ENCODE peak calls at places on chromosomes 11 and 22, in four cellular contexts. G is K562, X is GM12878, R is HepG2. F is an unnamed sample.

GRCh38 chr22:38699784-38700183 is 959 bp downstream of the JOSD1 start:
- DNase-seq in R (peak; percentile 21), X (no peak), G (no peak), F (no peak)

GRCh38 chr11:111922803-111923202 is 4.1 kb downstream of the C11orf52 start:
- DNase-seq in R (peak; percentile 41), G (no peak), X (no peak), F (no peak)

GRCh38 chr22:43345356-43345755 is 2.2 kb upstream of the SCUBE1 start:
- DNase-seq in R (no peak), X (no peak), G (no peak), F (no peak)

GRCh38 chr11:3167143-3168119 is 2.3 kb upstream of the OSBPL5 start:
- DNase-seq in G (no peak), R (no peak), X (no peak), F (no peak)

GRCh38 chr11:3178349-3178748 is 13.2 kb upstream of the OSBPL5 start:
- DNase-seq in R (no peak), G (no peak), X (no peak), F (no peak)

GRCh38 chr22:37505565-37505964 is 13.7 kb downstream of the CARD10 start:
- DNase-seq in G (no peak), R (no peak), X (no peak), F (no peak)

GRCh38 chr11:47724041-47724729 is 9.0 kb upstream of the AGBL2 start:
- DNase-seq in G (no peak), X (no peak), R (peak; percentile 98), F (no peak)

GRCh38 chr11:28232649-28233048 is 124.5 kb downstream of the METTL15 start:
- DNase-seq in R (no peak), G (no peak), X (no peak), F (no peak)

GRCh38 chr22:49933236-49933921 is 14.9 kb downstream of the CRELD2 start:
- DNase-seq in R (no peak), X (no peak), G (no peak), F (no peak)

GRCh38 chr11:57491371-57492061 is 24.0 kb downstream of the SLC43A1 start:
- DNase-seq in X (no peak), R (peak; percentile 38), G (peak; percentile 76), F (peak; percentile 54)

GRCh38 chr11:914747-915493 is 4.3 kb upstream of the CHID1 start:
- DNase-seq in R (peak; percentile 68), G (no peak), X (no peak), F (no peak)

GRCh38 chr11:106156290-106156937 is 79.0 kb downstream of the AASDHPPT start:
- DNase-seq in R (peak; percentile 15), G (peak; percentile 10), X (peak; percentile 12), F (peak; percentile 24)

GRCh38 chr11:67665537-67666302 is 8.7 kb downstream of the ALDH3B2 start:
- DNase-seq in R (no peak), G (peak; percentile 31), X (no peak), F (no peak)

GRCh38 chr11:78202733-78203167 is 14.0 kb downstream of the USP35 start:
- DNase-seq in G (no peak), X (no peak), R (peak; percentile 95), F (no peak)

GRCh38 chr11:86486261-86487030 is 111.8 kb downstream of the CCDC81 start:
- DNase-seq in G (no peak), R (no peak), X (no peak), F (no peak)

GRCh38 chr11:61834278-61835004 is 6.3 kb downstream of the FADS2 start:
- DNase-seq in X (peak; percentile 87), G (peak; percentile 94), R (no peak), F (no peak)

GRCh38 chr11:60563553-60564235 is 48.5 kb downstream of the MS4A13 start:
- DNase-seq in X (no peak), R (no peak), G (no peak), F (no peak)

GRCh38 chr11:126997641-126998040 is 2.9 kb downstream of the KIRREL3 start:
- DNase-seq in G (no peak), R (no peak), X (no peak), F (no peak)

GRCh38 chr11:18722293-18722637 is 3.7 kb downstream of the IGSF22 start:
- DNase-seq in X (no peak), R (no peak), G (no peak), F (no peak)

GRCh38 chr22:26585104-26585790 is 4.7 kb downstream of the TPST2 start:
- DNase-seq in G (no peak), X (no peak), R (no peak), F (no peak)

GRCh38 chr11:92284107-92284506 is 59.5 kb downstream of the FAT3 start:
- DNase-seq in X (no peak), R (no peak), G (no peak), F (no peak)

GRCh38 chr11:117199061-117199915 is at the start of gene TAGLN:
- DNase-seq in X (no peak), G (no peak), R (peak; percentile 21), F (no peak)

GRCh38 chr11:10255388-10256125 is 38.5 kb downstream of the SBF2 start:
- DNase-seq in R (no peak), G (no peak), X (no peak), F (no peak)

GRCh38 chr22:45534339-45535192 is 31.9 kb downstream of the FBLN1 start:
- DNase-seq in G (no peak), R (no peak), X (no peak), F (no peak)

GRCh38 chr11:85960678-85961077 is 105.5 kb downstream of the CCDC83 start:
- DNase-seq in R (no peak), G (no peak), X (no peak), F (no peak)

GRCh38 chr22:44145544-44145943 is 35.2 kb upstream of the PARVG start:
- DNase-seq in X (no peak), G (no peak), R (no peak), F (no peak)

GRCh38 chr11:110509485-110509884 is 79.7 kb downstream of the FDX1 start:
- DNase-seq in X (no peak), G (no peak), R (no peak), F (no peak)

GRCh38 chr22:18984564-18984963 is 48.5 kb upstream of the PRODH start:
- DNase-seq in G (no peak), X (no peak), R (no peak), F (no peak)

GRCh38 chr11:34050536-34050935 is 995 bp upstream of the CAPRIN1 start:
- DNase-seq in R (no peak), X (no peak), G (no peak), F (no peak)

GRCh38 chr22:26671317-26672059 is 14.1 kb downstream of the MIAT start:
- DNase-seq in X (peak; percentile 73), R (no peak), G (no peak), F (no peak)

GRCh38 chr11:60798631-60799030 is 13.5 kb downstream of the MS4A10 start:
- DNase-seq in R (no peak), G (no peak), X (no peak), F (no peak)

GRCh38 chr11:472272-472671 is 22.2 kb downstream of the PTDSS2 start:
- DNase-seq in G (no peak), R (no peak), X (no peak), F (no peak)

GRCh38 chr11:102316505-102316904 is 779 bp upstream of the BIRC3 start:
- DNase-seq in X (no peak), R (no peak), G (no peak), F (no peak)
- TF ChIP-seq FOXK2 in X (no peak), R (no peak), G (no peak), F (no peak)

GRCh38 chr11:8217926-8218325 is 45.8 kb downstream of the LMO1 start:
- DNase-seq in G (no peak), X (no peak), R (no peak), F (no peak)

GRCh38 chr11:8218840-8219239 is 44.8 kb downstream of the LMO1 start:
- DNase-seq in R (no peak), X (no peak), G (no peak), F (no peak)

GRCh38 chr11:8218409-8218808 is 45.3 kb downstream of the LMO1 start:
- DNase-seq in G (no peak), R (no peak), X (no peak), F (no peak)

GRCh38 chr11:8220261-8221024 is 43.2 kb downstream of the LMO1 start:
- DNase-seq in X (no peak), G (no peak), R (no peak), F (no peak)

DNA sequence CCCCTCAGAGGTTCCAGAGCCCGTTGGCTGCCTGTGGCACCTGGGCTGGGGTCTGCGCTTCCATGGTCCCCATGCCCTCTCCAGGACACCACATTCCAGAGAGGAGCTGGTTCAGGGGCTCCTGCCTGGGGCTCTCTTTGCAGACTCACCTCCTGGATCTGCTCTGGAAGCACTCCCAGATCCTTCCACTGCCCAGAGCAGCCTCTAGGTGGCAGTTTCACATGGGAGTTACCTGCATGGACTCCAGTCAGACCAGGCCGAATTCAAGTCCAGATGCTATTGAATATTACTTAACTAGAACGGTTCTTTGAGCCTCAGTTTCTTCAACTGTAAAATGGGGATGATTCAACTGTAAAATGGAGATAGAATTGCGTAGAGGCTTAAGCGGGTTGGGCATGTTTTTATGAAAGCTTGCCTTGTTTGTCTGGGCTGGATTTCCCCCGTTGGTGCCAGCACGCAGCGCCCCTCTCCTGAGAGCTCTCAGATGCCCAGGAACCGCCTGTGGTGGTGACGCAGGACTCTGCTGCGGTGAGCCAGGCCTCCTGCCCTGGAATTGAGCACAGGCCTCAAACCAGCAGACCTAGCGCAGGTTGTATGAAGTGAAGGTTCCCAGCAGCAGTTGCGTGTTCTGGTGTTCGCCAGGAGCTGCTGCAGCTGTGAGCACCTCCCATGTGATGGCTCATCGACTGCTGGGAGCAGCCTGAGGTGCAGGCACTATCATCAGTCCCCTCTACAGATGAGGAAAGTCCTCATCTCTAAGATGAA is 44.2 kb downstream of the LMO1 start:
- DNase-seq in R (peak; percentile 39), X (no peak), G (peak; percentile 51), F (peak; percentile 70)
- TF ChIP-seq FOXK2 in R (no peak), X (no peak), G (no peak), F (no peak)

DNA sequence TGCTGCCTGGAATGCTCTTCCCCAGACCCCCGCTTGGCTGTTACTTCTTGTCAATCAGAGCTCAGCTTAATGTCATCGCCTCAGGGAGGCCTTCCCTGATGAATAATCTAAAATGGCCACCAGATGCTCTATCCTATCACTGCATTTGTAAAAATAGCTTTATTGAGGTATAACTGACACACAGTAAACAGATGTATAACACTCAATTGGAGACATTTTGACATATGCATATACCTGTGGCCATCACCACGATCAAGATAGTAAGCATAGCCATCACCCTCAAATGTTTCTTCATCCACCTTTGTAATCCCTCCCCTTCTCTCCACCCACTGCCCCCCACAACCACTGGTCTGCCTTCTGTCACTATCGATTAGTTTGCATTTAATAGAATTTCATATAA is 36.6 kb upstream of the NECTIN1 start:
- DNase-seq in G (no peak), X (no peak), R (no peak), F (no peak)
- TF ChIP-seq FOXK2 in G (no peak), X (no peak), R (no peak), F (no peak)

GRCh38 chr11:12518606-12519385 is 141.4 kb downstream of the PARVA start:
- DNase-seq in X (no peak), R (no peak), G (no peak), F (no peak)
- TF ChIP-seq FOXK2 in X (no peak), R (no peak), G (no peak), F (no peak)